ENCODE peak calls at places on chromosomes 6 and 20, in nine cellular contexts. G, U, V, O, B, Q, Z, N and D are unnamed samples.

GRCh38 chr20:3248167-3248992 is 9.4 kb upstream of the SLC4A11 start:
- DNase-seq in G (no peak), O (no peak), Q (peak), U (peak), B (no peak), V (no peak), Z (peak), N (peak), D (peak)

GRCh38 chr6:119350202-119351004 is 842 bp upstream of the MAN1A1 start:
- DNase-seq in G (peak), O (no peak), Q (no peak), N (peak), B (no peak), Z (peak), U (peak), V (peak), D (no peak)

GRCh38 chr20:46117704-46118467 is at the start of gene CD40:
- DNase-seq in N (peak), B (peak), U (peak), Q (peak), Z (peak), G (peak), V (peak), O (no peak), D (peak)

GRCh38 chr6:82364087-82365010 is 732 bp downstream of the TPBG start:
- DNase-seq in Q (peak), N (peak), Z (peak), B (no peak), V (no peak), O (no peak), G (peak), U (peak), D (peak)

GRCh38 chr20:43667341-43668132 is 623 bp downstream of the MYBL2 start:
- DNase-seq in Q (no peak), O (no peak), N (no peak), Z (peak), G (no peak), B (peak), U (no peak), V (no peak), D (peak)

GRCh38 chr6:89369009-89369408 is 16.5 kb upstream of the UBE2J1 start:
- DNase-seq in Q (peak), V (no peak), O (no peak), G (peak), B (no peak), N (peak), Z (no peak), U (peak), D (peak)

GRCh38 chr6:7042056-7042653 is 65.6 kb upstream of the RREB1 start:
- DNase-seq in N (peak), G (no peak), B (no peak), Q (peak), U (peak), O (no peak), V (no peak), Z (peak), D (peak)

GRCh38 chr6:139853302-139853992 is 479.0 kb upstream of the CITED2 start:
- DNase-seq in G (peak), Z (no peak), U (no peak), O (no peak), N (no peak), Q (no peak), V (no peak), B (no peak), D (no peak)

GRCh38 chr6:43250992-43251373 is 7.7 kb downstream of the TTBK1 start:
- DNase-seq in Q (no peak), G (no peak), Z (no peak), V (no peak), U (no peak), N (peak), B (no peak), O (no peak), D (no peak)

GRCh38 chr6:7996538-7997225 is 67.5 kb downstream of the BLOC1S5 start:
- DNase-seq in Q (no peak), V (no peak), G (peak), N (peak), B (no peak), Z (no peak), O (peak), U (no peak), D (no peak)

GRCh38 chr20:59082077-59082740 is 39.6 kb upstream of the PRELID3B start:
- DNase-seq in Z (peak), V (no peak), G (peak), N (peak), U (no peak), B (no peak), Q (no peak), O (peak), D (no peak)

GRCh38 chr6:24761193-24761835 is 13.4 kb upstream of the GMNN start:
- DNase-seq in N (no peak), B (no peak), Z (peak), G (no peak), O (no peak), V (no peak), U (no peak), Q (no peak), D (no peak)

GRCh38 chr6:121581327-121581726 is 145.9 kb downstream of the GJA1 start:
- DNase-seq in U (no peak), B (no peak), Z (no peak), Q (no peak), G (no peak), O (no peak), N (no peak), V (no peak), D (no peak)

GRCh38 chr6:30100585-30101422 is 12.1 kb downstream of the TRIM31 start:
- DNase-seq in O (no peak), U (peak), Z (peak), Q (peak), V (no peak), G (no peak), B (peak), N (peak), D (peak)

GRCh38 chr6:12331951-12332749 is 42.0 kb downstream of the EDN1 start:
- DNase-seq in N (peak), Q (peak), B (no peak), Z (no peak), U (peak), G (no peak), V (no peak), O (no peak), D (no peak)

GRCh38 chr6:112929661-112930060 is 582.5 kb downstream of the RFPL4B start:
- DNase-seq in O (no peak), B (no peak), V (no peak), Q (no peak), N (no peak), U (no peak), Z (no peak), G (no peak), D (no peak)

GRCh38 chr6:54315692-54316091 is 7.5 kb downstream of the TINAG start:
- DNase-seq in Z (no peak), U (no peak), B (no peak), O (no peak), N (peak), G (no peak), Q (no peak), V (no peak), D (no peak)

GRCh38 chr20:24490598-24490997 is 21.2 kb downstream of the SYNDIG1 start:
- DNase-seq in U (no peak), G (no peak), Q (no peak), B (no peak), O (no peak), V (no peak), N (no peak), Z (no peak), D (no peak)

GRCh38 chr6:4774715-4775590 is 1.3 kb upstream of the CDYL start:
- DNase-seq in B (no peak), O (no peak), Q (no peak), V (peak), U (peak), N (peak), Z (no peak), G (no peak), D (peak)

GRCh38 chr6:6696867-6697531 is 108.5 kb downstream of the LY86 start:
- DNase-seq in G (peak), U (peak), Z (peak), O (no peak), B (no peak), N (peak), Q (peak), V (no peak), D (peak)

GRCh38 chr6:107108201-107108890 is 7.0 kb downstream of the BEND3 start:
- DNase-seq in N (no peak), B (no peak), G (no peak), Z (no peak), Q (no peak), V (no peak), O (peak), U (no peak), D (no peak)

GRCh38 chr6:26124550-26125014 is 37.4 kb downstream of the HFE start:
- DNase-seq in O (no peak), U (no peak), Z (no peak), V (no peak), Q (no peak), B (no peak), N (peak), G (no peak), D (no peak)

GRCh38 chr6:47700051-47700450 is 1.7 kb downstream of the ADGRF4 start:
- DNase-seq in Q (no peak), V (no peak), Z (no peak), U (no peak), G (no peak), B (no peak), N (peak), O (no peak), D (no peak)

GRCh38 chr20:58907481-58908137 is 55.1 kb downstream of the GNAS start:
- DNase-seq in Z (peak), V (peak), N (peak), Q (peak), O (peak), B (peak), G (peak), U (peak), D (peak)

GRCh38 chr6:158475344-158476302 is 84.3 kb upstream of the TMEM181 start:
- DNase-seq in U (peak), Z (peak), Q (peak), B (no peak), V (no peak), G (peak), N (peak), O (peak), D (no peak)

GRCh38 chr6:89640804-89641203 is 2.3 kb upstream of the LYRM2 start:
- DNase-seq in G (peak), N (peak), V (no peak), U (no peak), Z (no peak), B (no peak), Q (no peak), O (peak), D (no peak)

GRCh38 chr20:50283922-50284810 is 93.5 kb downstream of the CEBPB start:
- DNase-seq in Q (peak), N (peak), G (peak), Z (peak), B (no peak), V (no peak), U (peak), O (no peak), D (no peak)

GRCh38 chr6:146546440-146546839 is 2.8 kb downstream of the RAB32 start:
- DNase-seq in O (peak), Q (no peak), B (no peak), Z (no peak), V (no peak), U (peak), G (peak), N (peak), D (no peak)

GRCh38 chr6:135054238-135054574 is 416 bp downstream of the HBS1L start:
- DNase-seq in Z (peak), G (no peak), O (peak), B (no peak), V (no peak), U (no peak), Q (no peak), N (peak), D (no peak)

GRCh38 chr6:131532476-131533108 is 40.4 kb upstream of the ARG1 start:
- DNase-seq in U (no peak), V (no peak), B (no peak), G (no peak), Z (no peak), O (no peak), N (peak), Q (no peak), D (no peak)

GRCh38 chr6:4281341-4282293 is 146.2 kb upstream of the ECI2 start:
- DNase-seq in U (peak), B (peak), N (peak), O (peak), Q (peak), G (no peak), Z (no peak), V (no peak), D (peak)

GRCh38 chr6:21037453-21037852 is 503.2 kb downstream of the CDKAL1 start:
- DNase-seq in B (no peak), Q (no peak), N (no peak), Z (no peak), U (no peak), O (no peak), V (no peak), G (no peak), D (no peak)

GRCh38 chr6:30684386-30685156 is 1.9 kb downstream of the PPP1R18 start:
- DNase-seq in U (peak), B (no peak), Z (peak), V (peak), Q (peak), N (no peak), O (no peak), G (peak), D (peak)

GRCh38 chr6:141153563-141153962 is 979.2 kb upstream of the GJE1 start:
- DNase-seq in G (no peak), Q (no peak), Z (no peak), U (no peak), O (no peak), V (peak), N (no peak), B (no peak), D (no peak)

GRCh38 chr6:96963809-96964208 is 39.3 kb downstream of the KLHL32 start:
- DNase-seq in U (no peak), Q (no peak), B (no peak), V (no peak), O (no peak), Z (no peak), N (no peak), G (no peak), D (no peak)

GRCh38 chr6:107618672-107619071 is 128.8 kb downstream of the SOBP start:
- DNase-seq in Z (no peak), U (no peak), G (no peak), Q (no peak), B (no peak), N (no peak), V (peak), O (no peak), D (no peak)

GRCh38 chr20:12458241-12458640 is 540.5 kb downstream of the BTBD3 start:
- DNase-seq in G (no peak), U (no peak), B (no peak), Z (no peak), Q (no peak), N (no peak), O (no peak), V (no peak), D (no peak)

GRCh38 chr6:134921276-134921979 is 28.5 kb downstream of the ALDH8A1 start:
- DNase-seq in O (no peak), U (no peak), Z (no peak), V (no peak), N (no peak), G (no peak), B (no peak), Q (no peak), D (no peak)

DNA sequence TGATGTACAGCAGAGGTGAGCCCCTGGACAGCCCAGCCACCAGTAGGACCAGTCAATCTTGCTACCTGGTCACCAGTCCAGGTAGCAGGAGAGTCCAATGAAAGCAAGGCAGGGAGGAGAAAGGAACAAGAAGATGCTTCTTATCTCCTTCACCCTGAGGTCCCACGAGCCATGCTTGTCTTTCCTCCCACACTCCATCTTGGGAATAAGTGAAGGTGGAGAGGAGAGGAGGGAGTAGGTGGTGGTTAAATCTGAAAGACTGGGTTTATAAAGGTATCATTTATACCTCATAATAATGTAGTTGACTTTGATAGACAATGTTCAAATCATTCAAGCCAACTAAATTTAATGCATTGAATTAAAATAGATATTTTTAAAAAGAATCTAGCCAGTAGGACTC is 35.9 kb downstream of the LAMP5 start:
- DNase-seq in Z (no peak), B (no peak), V (no peak), G (no peak), Q (no peak), O (no peak), N (no peak), U (no peak), D (no peak)
- TF ChIP-seq CTCF in Z (no peak), B (no peak), V (no peak), G (no peak), Q (no peak), O (no peak), N (no peak), U (no peak), D (no peak)

DNA sequence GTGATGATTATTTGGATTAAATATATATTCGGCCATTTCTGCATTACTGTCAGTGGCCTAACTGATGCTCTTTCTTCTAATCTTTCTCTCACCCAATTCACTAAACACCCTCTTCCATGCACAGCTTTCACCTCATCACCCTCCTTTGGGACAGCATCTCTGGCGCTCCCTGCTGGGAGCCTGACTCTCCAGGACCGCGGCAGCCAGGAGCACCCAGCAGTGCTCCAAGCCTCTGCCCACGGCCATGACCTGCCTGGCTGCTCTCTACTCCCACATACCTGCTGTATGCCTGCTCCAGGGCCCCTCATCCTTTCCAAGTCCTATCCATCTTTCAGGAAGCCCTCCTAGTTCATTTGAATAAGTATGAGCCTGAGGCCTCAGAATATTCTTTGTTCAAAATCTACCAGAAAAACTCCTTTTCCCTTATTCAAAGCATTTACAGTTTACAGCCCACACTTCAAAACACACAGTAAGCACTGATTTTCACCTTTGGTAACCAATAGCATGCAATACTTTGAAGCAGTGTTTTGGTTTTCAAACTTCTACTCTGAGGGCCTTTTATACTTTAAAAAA is 15.2 kb downstream of the CTCFL start:
- DNase-seq in B (no peak), G (no peak), U (no peak), V (no peak), O (no peak), N (peak), Z (peak), Q (peak), D (peak)
- TF ChIP-seq CTCF in B (no peak), G (peak), U (no peak), V (no peak), O (peak), N (peak), Z (peak), Q (no peak), D (peak)

GRCh38 chr20:57330998-57331397 is 1.4 kb downstream of the SPO11 start:
- DNase-seq in V (no peak), Q (no peak), G (peak), O (no peak), B (no peak), N (no peak), U (no peak), Z (no peak), D (no peak)

GRCh38 chr20:57329608-57330221 is at the start of gene SPO11:
- DNase-seq in O (no peak), U (no peak), V (no peak), Z (peak), B (no peak), G (no peak), N (no peak), Q (no peak), D (peak)

GRCh38 chr20:57325632-57326356 is 3.8 kb upstream of the SPO11 start:
- DNase-seq in U (no peak), V (no peak), B (no peak), N (no peak), G (no peak), O (no peak), Z (no peak), Q (no peak), D (no peak)

GRCh38 chr20:57326667-57327455 is 2.7 kb upstream of the SPO11 start:
- DNase-seq in O (no peak), B (no peak), G (no peak), Q (no peak), U (no peak), N (peak), V (no peak), Z (no peak), D (no peak)

GRCh38 chr20:57327820-57328219 is 1.8 kb upstream of the SPO11 start:
- DNase-seq in Z (no peak), B (no peak), G (no peak), N (no peak), Q (no peak), O (no peak), V (no peak), U (no peak), D (no peak)
- TF ChIP-seq CTCF in Z (no peak), B (no peak), G (no peak), N (no peak), Q (no peak), O (no peak), V (no peak), U (no peak), D (no peak)

DNA sequence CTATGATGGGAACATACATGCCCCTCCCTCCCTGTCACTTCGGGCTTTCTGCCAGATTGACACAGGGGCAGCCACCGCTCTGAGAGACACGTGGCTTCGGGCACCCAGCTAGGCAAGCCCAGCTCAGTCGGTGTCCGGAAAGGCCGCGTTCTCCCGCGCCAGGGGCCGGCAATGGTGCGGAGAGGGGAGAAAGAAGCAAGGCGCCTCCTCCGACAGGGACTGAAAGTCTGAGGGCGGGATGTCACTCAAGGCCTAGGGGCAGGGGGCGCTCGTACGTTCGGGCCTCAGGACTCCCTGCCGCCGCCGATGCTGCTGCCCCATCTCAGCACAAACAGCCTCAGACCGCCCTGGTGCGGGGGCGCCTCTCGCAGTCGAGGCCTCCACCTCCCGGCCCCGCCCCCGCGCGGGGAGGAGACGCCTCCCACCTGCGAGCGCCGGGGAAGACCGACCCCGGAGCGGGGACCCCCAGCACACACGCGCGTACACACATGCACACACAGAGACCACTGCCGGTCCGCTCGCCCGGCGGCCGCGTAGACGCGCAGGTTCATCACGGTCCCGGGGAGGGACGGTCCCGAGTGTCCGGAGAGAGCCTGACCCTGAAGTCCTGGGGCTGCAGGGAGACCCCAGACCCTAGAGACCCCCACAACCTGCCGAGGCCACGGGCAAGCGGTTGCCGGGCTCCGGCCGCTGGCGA is 1.9 kb downstream of the GRM4 start:
- DNase-seq in B (peak), V (peak), Z (peak), G (no peak), Q (no peak), N (no peak), O (no peak), U (peak), D (peak)
- TF ChIP-seq CTCF in B (no peak), V (peak), Z (peak), G (peak), Q (no peak), N (peak), O (peak), U (no peak), D (peak)

GRCh38 chr6:1232578-1232977 is 79.3 kb upstream of the FOXQ1 start:
- DNase-seq in N (no peak), Q (no peak), B (no peak), U (no peak), O (no peak), Z (no peak), G (no peak), V (no peak), D (no peak)

GRCh38 chr6:1229808-1230207 is 82.1 kb upstream of the FOXQ1 start:
- DNase-seq in U (no peak), O (no peak), B (no peak), Z (no peak), N (no peak), G (no peak), Q (no peak), V (no peak), D (no peak)

GRCh38 chr6:1231941-1232340 is 80.0 kb upstream of the FOXQ1 start:
- DNase-seq in B (no peak), V (no peak), G (no peak), U (no peak), O (no peak), Q (no peak), Z (no peak), N (peak), D (no peak)

GRCh38 chr6:1230281-1230680 is 81.6 kb upstream of the FOXQ1 start:
- DNase-seq in G (no peak), Z (no peak), V (no peak), U (no peak), N (no peak), O (no peak), B (no peak), Q (no peak), D (no peak)

GRCh38 chr6:1230689-1231605 is 81.0 kb upstream of the FOXQ1 start:
- DNase-seq in V (no peak), G (no peak), B (no peak), U (no peak), Z (no peak), O (no peak), Q (no peak), N (no peak), D (no peak)
- TF ChIP-seq CTCF in V (no peak), G (no peak), B (no peak), U (no peak), Z (no peak), O (no peak), Q (no peak), N (no peak), D (no peak)

GRCh38 chr6:137661601-137662000 is 167.4 kb upstream of the OLIG3 start:
- DNase-seq in Q (no peak), U (peak), N (peak), O (no peak), V (peak), G (peak), B (no peak), Z (peak), D (peak)
- TF ChIP-seq CTCF in Q (no peak), U (peak), N (peak), O (peak), V (peak), G (peak), B (no peak), Z (peak), D (no peak)